ENCODE peak calls at places on chromosomes 2 and 18, in eight cellular contexts. T is GM13976, A is AG04450, N is A549, G is transverse colon, Y is tibial nerve, C is upper lobe of right lung, R is fibroblast of pulmonary artery. W is an unnamed sample.
A peak's percentile ranks its signal among the peaks of the same experiment; 100 is the strongest.

GRCh38 chr2:96867756-96868554 is 1.9 kb downstream of the SEMA4C start:
- DNase-seq in R (peak; percentile 29), T (no peak), C (no peak), G (no peak), A (no peak), Y (no peak), N (no peak), W (no peak)

GRCh38 chr2:240527153-240527750 is 30.5 kb downstream of the ANKMY1 start:
- DNase-seq in R (no peak), T (no peak), C (no peak), G (no peak), N (no peak), Y (no peak), A (no peak), W (no peak)

GRCh38 chr18:75344615-75345014 is 82.9 kb downstream of the SMIM21 start:
- DNase-seq in C (no peak), A (no peak), R (no peak), G (no peak), N (no peak), T (no peak), Y (no peak), W (no peak)

GRCh38 chr2:200483729-200484198 is 26.1 kb downstream of the KCTD18 start:
- DNase-seq in T (peak; percentile 57), G (peak; percentile 77), R (peak; percentile 37), Y (no peak), A (no peak), C (peak; percentile 84), N (peak; percentile 29), W (peak; percentile 52)

GRCh38 chr2:230052299-230052698 is 16.4 kb downstream of the SLC16A14 start:
- DNase-seq in Y (no peak), R (peak; percentile 4), C (no peak), G (no peak), T (no peak), N (no peak), A (no peak), W (no peak)

GRCh38 chr2:28619213-28620196 is 123.6 kb downstream of the PLB1 start:
- DNase-seq in A (no peak), G (no peak), T (no peak), N (no peak), R (no peak), Y (no peak), C (no peak), W (no peak)

GRCh38 chr2:96931966-96932365 is 54.4 kb downstream of the FAM178B start:
- DNase-seq in T (no peak), C (no peak), R (no peak), N (no peak), A (no peak), G (no peak), Y (no peak), W (no peak)

GRCh38 chr2:17740203-17740602 is 13.4 kb downstream of the SMC6 start:
- DNase-seq in Y (no peak), R (no peak), T (no peak), G (no peak), A (no peak), C (no peak), N (no peak), W (no peak)

GRCh38 chr2:202038471-202039277 is 5.0 kb downstream of the FZD7 start:
- DNase-seq in A (no peak), G (peak; percentile 23), T (no peak), N (peak; percentile 19), R (no peak), C (no peak), Y (no peak), W (no peak)

GRCh38 chr2:28352104-28352503 is 40.6 kb upstream of the FOSL2 start:
- DNase-seq in A (no peak), Y (no peak), T (no peak), N (no peak), C (peak; percentile 35), G (no peak), R (no peak), W (no peak)

GRCh38 chr18:76202322-76202721 is 292.7 kb downstream of the ZNF516 start:
- DNase-seq in G (no peak), A (no peak), T (no peak), R (no peak), N (no peak), C (no peak), Y (no peak), W (no peak)

GRCh38 chr2:14445670-14446069 is 186.8 kb upstream of the LRATD1 start:
- DNase-seq in R (no peak), A (no peak), Y (no peak), G (no peak), C (no peak), N (no peak), T (no peak), W (no peak)

GRCh38 chr2:11058129-11058528 is 97.1 kb upstream of the SLC66A3 start:
- DNase-seq in T (no peak), A (no peak), N (no peak), C (no peak), Y (no peak), G (no peak), R (no peak), W (no peak)

GRCh38 chr2:46257476-46257875 is 39.7 kb upstream of the EPAS1 start:
- DNase-seq in R (peak; percentile 91), C (no peak), N (no peak), Y (no peak), A (peak; percentile 38), G (no peak), T (no peak), W (no peak)

GRCh38 chr2:2613279-2614199 is 282.5 kb upstream of the MYT1L start:
- DNase-seq in N (peak; percentile 89), A (peak; percentile 52), G (peak; percentile 79), Y (peak; percentile 61), R (peak; percentile 81), T (peak; percentile 84), C (peak; percentile 93), W (peak; percentile 84)

GRCh38 chr18:55509631-55510372 is 78.2 kb downstream of the TCF4 start:
- DNase-seq in A (peak; percentile 23), Y (no peak), G (no peak), T (peak; percentile 37), R (peak; percentile 84), N (no peak), C (no peak), W (peak; percentile 45)

GRCh38 chr2:44120428-44120827 is 48.2 kb upstream of the PPM1B start:
- DNase-seq in N (no peak), A (peak; percentile 71), R (peak; percentile 84), G (no peak), Y (no peak), C (no peak), T (no peak), W (no peak)

DNA sequence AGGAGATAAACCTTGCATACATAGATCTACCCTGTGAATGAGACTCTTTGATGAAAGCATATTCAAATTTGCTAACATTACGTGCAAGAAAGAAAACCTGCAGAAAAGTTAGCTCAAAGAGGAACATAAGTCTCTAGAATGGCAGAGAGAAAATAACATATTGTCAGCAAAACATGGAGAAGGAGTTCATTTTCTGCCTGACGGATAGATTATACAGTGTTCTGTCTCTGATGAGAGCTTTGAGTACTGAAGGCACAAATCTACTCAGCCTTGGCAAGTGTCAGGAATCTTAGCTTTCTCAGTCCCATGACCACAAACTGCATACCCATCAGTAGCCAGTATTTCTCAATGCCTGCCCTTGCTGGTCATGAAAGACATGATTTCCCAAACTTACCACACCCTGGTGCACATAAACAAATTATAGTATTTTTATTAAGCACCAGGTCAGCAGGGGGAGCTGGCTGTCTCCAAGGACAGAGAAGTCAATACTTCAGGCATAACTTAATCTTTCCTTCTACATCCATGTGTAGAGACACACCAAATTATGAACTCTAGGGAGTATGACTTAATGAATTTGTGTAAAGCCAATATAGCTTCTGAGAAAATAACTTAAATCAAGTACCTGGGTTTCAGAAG is 401.2 kb upstream of the SOX11 start:
- DNase-seq in Y (no peak), N (no peak), R (no peak), G (no peak), C (no peak), A (no peak), T (no peak), W (no peak)
- TF ChIP-seq CTCF in Y (no peak), N (no peak), R (no peak), G (no peak), C (no peak), A (no peak), T (no peak), W (no peak)

GRCh38 chr2:223989860-223990237 is 32.6 kb downstream of the MRPL44 start:
- DNase-seq in A (no peak), G (no peak), N (no peak), T (no peak), Y (no peak), C (no peak), R (no peak), W (no peak)

GRCh38 chr2:223991611-223992010 is 34.3 kb downstream of the MRPL44 start:
- DNase-seq in A (no peak), C (no peak), N (no peak), R (no peak), Y (no peak), T (no peak), G (no peak), W (no peak)

GRCh38 chr2:223994562-223995162 is 37.4 kb downstream of the MRPL44 start:
- DNase-seq in T (no peak), R (no peak), Y (no peak), N (no peak), A (no peak), G (no peak), C (no peak), W (no peak)

GRCh38 chr2:223993634-223994232 is 36.5 kb downstream of the MRPL44 start:
- DNase-seq in G (peak; percentile 66), C (no peak), R (peak; percentile 91), N (peak; percentile 65), Y (peak; percentile 55), T (peak; percentile 71), A (peak; percentile 53), W (peak; percentile 73)

DNA sequence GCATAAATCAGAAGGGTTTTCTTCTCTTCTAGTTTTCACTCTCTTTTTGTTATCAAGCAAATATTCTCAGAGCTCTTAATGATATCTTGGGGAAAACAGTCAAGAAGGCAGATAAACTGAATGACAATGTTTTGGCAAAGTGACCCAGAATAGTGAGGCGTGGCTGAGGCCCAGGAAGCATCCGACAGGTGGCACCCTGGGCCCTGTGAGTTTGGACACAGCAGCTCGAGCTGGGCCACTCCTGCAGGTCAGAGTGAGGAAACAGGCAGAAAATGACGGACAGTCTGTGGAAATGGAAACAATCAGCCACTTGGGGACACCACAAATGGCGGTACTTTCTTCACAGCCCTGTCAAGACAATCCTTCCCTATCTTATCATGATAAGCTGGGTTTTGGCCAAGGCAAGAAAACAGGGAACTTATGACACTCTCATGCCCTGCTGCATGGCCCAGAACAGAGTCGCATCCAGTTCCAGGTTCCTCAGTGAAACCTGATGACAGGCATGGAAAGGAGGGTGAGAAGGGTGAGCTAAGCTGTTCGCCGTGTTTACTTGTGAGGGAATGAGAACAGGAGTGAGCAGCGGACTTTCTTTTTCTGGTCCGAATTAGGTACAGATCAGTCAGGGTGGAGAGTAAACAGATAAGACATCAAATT is 32.1 kb downstream of the MRPL44 start:
- DNase-seq in N (no peak), T (no peak), A (no peak), Y (no peak), R (no peak), G (peak; percentile 50), C (no peak), W (no peak)
- TF ChIP-seq CTCF in N (no peak), T (no peak), A (no peak), Y (no peak), R (no peak), G (peak; percentile 31), C (no peak), W (no peak)

GRCh38 chr2:232365621-232366321 is 12.8 kb upstream of the ALPP start:
- DNase-seq in Y (no peak), A (peak; percentile 8), T (no peak), R (peak; percentile 39), N (peak; percentile 52), C (no peak), G (no peak), W (no peak)
- TF ChIP-seq CTCF in Y (peak; percentile 22), A (peak; percentile 48), T (no peak), R (peak; percentile 44), N (peak; percentile 49), C (peak; percentile 11), G (peak; percentile 49), W (no peak)

GRCh38 chr2:178844269-178844668 is 37.0 kb upstream of the TTN start:
- DNase-seq in Y (no peak), T (no peak), R (no peak), A (no peak), G (no peak), N (no peak), C (no peak), W (no peak)
- TF ChIP-seq CTCF in Y (no peak), T (no peak), R (no peak), A (no peak), G (no peak), N (no peak), C (no peak), W (no peak)